ENCODE peak calls at places on chromosome 16, in six cellular contexts. C is neuronal stem cell, R is AG04450, F is upper lobe of right lung, X is RWPE1, O is stomach. E is an unnamed sample.

GRCh38 chr16:28475221-28475620 is 3.1 kb upstream of the NPIPB7 start:
- DNase-seq in C (no peak), R (no peak), F (no peak), X (no peak), O (no peak), E (no peak)

GRCh38 chr16:7513429-7513828 is 180.8 kb downstream of the RBFOX1 start:
- DNase-seq in C (no peak), R (no peak), F (no peak), X (no peak), O (no peak), E (no peak)

GRCh38 chr16:68284847-68285246 is 20.5 kb downstream of the SLC7A6 start:
- DNase-seq in C (no peak), R (no peak), F (no peak), X (no peak), O (no peak), E (no peak)

GRCh38 chr16:50425648-50426047 is 56.9 kb upstream of the BRD7 start:
- DNase-seq in C (no peak), R (no peak), F (no peak), X (no peak), O (no peak), E (no peak)

GRCh38 chr16:49754495-49755290 is 101.2 kb downstream of the ZNF423 start:
- DNase-seq in C (peak), R (no peak), F (no peak), X (no peak), O (no peak), E (no peak)

GRCh38 chr16:24838554-24839266 is 7.1 kb upstream of the SLC5A11 start:
- DNase-seq in C (no peak), R (no peak), F (no peak), X (no peak), O (no peak), E (no peak)

GRCh38 chr16:5580320-5580719 is 482.7 kb upstream of the EEF2KMT start:
- DNase-seq in C (no peak), R (no peak), F (no peak), X (no peak), O (no peak), E (no peak)

GRCh38 chr16:55393976-55394375 is 70.0 kb downstream of the IRX6 start:
- DNase-seq in C (no peak), R (no peak), F (no peak), X (no peak), O (no peak), E (no peak)

GRCh38 chr16:49617016-49617569 is 238.8 kb downstream of the ZNF423 start:
- DNase-seq in C (no peak), R (no peak), F (no peak), X (no peak), O (no peak), E (no peak)

GRCh38 chr16:50169555-50170096 is 16.5 kb downstream of the TENT4B start:
- DNase-seq in C (no peak), R (no peak), F (no peak), X (no peak), O (no peak), E (no peak)

GRCh38 chr16:78249056-78249455 is 149.6 kb downstream of the WWOX start:
- DNase-seq in C (no peak), R (no peak), F (peak), X (no peak), O (peak), E (no peak)

GRCh38 chr16:48180868-48181480 is 25.2 kb upstream of the ABCC12 start:
- DNase-seq in C (no peak), R (no peak), F (no peak), X (no peak), O (no peak), E (no peak)

GRCh38 chr16:563072-563644 is 3.0 kb downstream of the PRR35 start:
- DNase-seq in C (no peak), R (no peak), F (no peak), X (no peak), O (no peak), E (no peak)

GRCh38 chr16:63876096-63876495 is 1245.8 kb downstream of the CDH11 start:
- DNase-seq in C (no peak), R (no peak), F (no peak), X (no peak), O (no peak), E (no peak)

GRCh38 chr16:3152022-3152272 is 17.1 kb downstream of the ZNF213 start:
- DNase-seq in C (no peak), R (no peak), F (no peak), X (no peak), O (no peak), E (no peak)

GRCh38 chr16:23597003-23597756 is 1.1 kb upstream of the NDUFAB1 start:
- DNase-seq in C (no peak), R (no peak), F (no peak), X (no peak), O (no peak), E (no peak)

GRCh38 chr16:50386139-50386538 is 17.4 kb upstream of the BRD7 start:
- DNase-seq in C (no peak), R (no peak), F (no peak), X (no peak), O (no peak), E (no peak)

GRCh38 chr16:84059111-84059510 is 16.5 kb upstream of the SLC38A8 start:
- DNase-seq in C (no peak), R (no peak), F (no peak), X (no peak), O (no peak), E (no peak)

GRCh38 chr16:50438041-50438437 is 69.3 kb upstream of the BRD7 start:
- DNase-seq in C (no peak), R (no peak), F (no peak), X (no peak), O (no peak), E (no peak)

GRCh38 chr16:57316390-57317017 is 32.0 kb upstream of the PLLP start:
- DNase-seq in C (no peak), R (peak), F (no peak), X (peak), O (no peak), E (no peak)

GRCh38 chr16:872436-873242 is 72.1 kb upstream of the GNG13 start:
- DNase-seq in C (no peak), R (no peak), F (no peak), X (no peak), O (no peak), E (no peak)

GRCh38 chr16:56245197-56245596 is 53.9 kb downstream of the GNAO1 start:
- DNase-seq in C (no peak), R (no peak), F (no peak), X (peak), O (no peak), E (no peak)

GRCh38 chr16:10817963-10818941 is at the start of gene TVP23A:
- DNase-seq in C (peak), R (no peak), F (no peak), X (no peak), O (no peak), E (peak)

GRCh38 chr16:54934536-54935410 is 4.1 kb downstream of the IRX5 start:
- DNase-seq in C (peak), R (no peak), F (peak), X (no peak), O (no peak), E (no peak)

DNA sequence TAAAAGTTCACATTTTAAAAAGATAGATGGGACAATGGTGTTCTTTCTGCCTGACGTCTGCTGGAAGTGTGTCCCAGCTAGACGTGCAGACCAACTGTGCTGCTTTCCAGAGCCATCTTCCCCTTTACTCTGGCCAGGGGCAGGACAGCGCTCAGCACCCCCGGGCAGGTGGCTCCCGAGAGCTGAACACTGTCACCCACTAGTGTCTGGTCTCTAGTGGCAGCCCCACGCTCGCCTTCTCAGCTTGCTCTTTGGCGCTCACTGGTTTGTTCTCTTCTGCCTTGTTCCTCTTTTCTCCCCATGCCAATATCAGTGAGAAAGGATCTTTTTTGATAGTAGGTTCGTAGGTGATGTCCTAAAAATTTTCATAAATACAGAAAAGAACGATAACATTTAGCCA is 25.7 kb downstream of the ZC3H18 start:
- DNase-seq in C (no peak), R (no peak), F (no peak), X (no peak), O (no peak), E (no peak)
- H3K27ac ChIP-seq in C (no peak), R (no peak), F (no peak), X (no peak), O (no peak), E (peak)

GRCh38 chr16:85090873-85091521 is 21.3 kb downstream of the CIBAR2 start:
- DNase-seq in C (no peak), R (no peak), F (no peak), X (no peak), O (no peak), E (no peak)
- H3K27ac ChIP-seq in C (no peak), R (no peak), F (no peak), X (no peak), O (no peak), E (no peak)

GRCh38 chr16:89334050-89334449 is 116.5 kb downstream of the ZNF778 start:
- DNase-seq in C (no peak), R (no peak), F (no peak), X (no peak), O (no peak), E (no peak)
- H3K27ac ChIP-seq in C (no peak), R (peak), F (peak), X (peak), O (no peak), E (peak)

GRCh38 chr16:51876934-51877333 is 670.0 kb downstream of the TOX3 start:
- DNase-seq in C (no peak), R (peak), F (no peak), X (no peak), O (no peak), E (no peak)
- H3K27ac ChIP-seq in C (no peak), R (peak), F (no peak), X (no peak), O (no peak), E (no peak)

GRCh38 chr16:82628741-82629140 is 2.0 kb downstream of the CDH13 start:
- DNase-seq in C (no peak), R (no peak), F (no peak), X (no peak), O (no peak), E (no peak)
- H3K27ac ChIP-seq in C (no peak), R (peak), F (no peak), X (peak), O (no peak), E (no peak)

GRCh38 chr16:66065869-66066403 is 300.6 kb upstream of the CDH5 start:
- DNase-seq in C (no peak), R (no peak), F (no peak), X (no peak), O (no peak), E (no peak)

GRCh38 chr16:66070140-66070887 is 296.2 kb upstream of the CDH5 start:
- DNase-seq in C (no peak), R (peak), F (peak), X (no peak), O (peak), E (no peak)

GRCh38 chr16:66069576-66069975 is 296.9 kb upstream of the CDH5 start:
- DNase-seq in C (no peak), R (no peak), F (no peak), X (no peak), O (no peak), E (no peak)

GRCh38 chr16:66064811-66065530 is 301.5 kb upstream of the CDH5 start:
- DNase-seq in C (no peak), R (no peak), F (no peak), X (no peak), O (no peak), E (no peak)
- H3K27ac ChIP-seq in C (no peak), R (no peak), F (no peak), X (no peak), O (no peak), E (no peak)

GRCh38 chr16:66882702-66883101 is 2.4 kb downstream of the PDP2 start:
- DNase-seq in C (no peak), R (no peak), F (no peak), X (no peak), O (no peak), E (no peak)

GRCh38 chr16:66880288-66881013 is at the start of gene PDP2:
- DNase-seq in C (peak), R (peak), F (peak), X (peak), O (peak), E (peak)

GRCh38 chr16:66881560-66881959 is 1.2 kb downstream of the PDP2 start:
- DNase-seq in C (no peak), R (no peak), F (no peak), X (no peak), O (no peak), E (no peak)

GRCh38 chr16:66881964-66882508 is 1.7 kb downstream of the PDP2 start:
- DNase-seq in C (no peak), R (no peak), F (no peak), X (no peak), O (no peak), E (no peak)

GRCh38 chr16:66881014-66881417 is 701 bp downstream of the PDP2 start:
- DNase-seq in C (peak), R (no peak), F (no peak), X (no peak), O (no peak), E (no peak)
- H3K27ac ChIP-seq in C (no peak), R (no peak), F (peak), X (peak), O (peak), E (no peak)

DNA sequence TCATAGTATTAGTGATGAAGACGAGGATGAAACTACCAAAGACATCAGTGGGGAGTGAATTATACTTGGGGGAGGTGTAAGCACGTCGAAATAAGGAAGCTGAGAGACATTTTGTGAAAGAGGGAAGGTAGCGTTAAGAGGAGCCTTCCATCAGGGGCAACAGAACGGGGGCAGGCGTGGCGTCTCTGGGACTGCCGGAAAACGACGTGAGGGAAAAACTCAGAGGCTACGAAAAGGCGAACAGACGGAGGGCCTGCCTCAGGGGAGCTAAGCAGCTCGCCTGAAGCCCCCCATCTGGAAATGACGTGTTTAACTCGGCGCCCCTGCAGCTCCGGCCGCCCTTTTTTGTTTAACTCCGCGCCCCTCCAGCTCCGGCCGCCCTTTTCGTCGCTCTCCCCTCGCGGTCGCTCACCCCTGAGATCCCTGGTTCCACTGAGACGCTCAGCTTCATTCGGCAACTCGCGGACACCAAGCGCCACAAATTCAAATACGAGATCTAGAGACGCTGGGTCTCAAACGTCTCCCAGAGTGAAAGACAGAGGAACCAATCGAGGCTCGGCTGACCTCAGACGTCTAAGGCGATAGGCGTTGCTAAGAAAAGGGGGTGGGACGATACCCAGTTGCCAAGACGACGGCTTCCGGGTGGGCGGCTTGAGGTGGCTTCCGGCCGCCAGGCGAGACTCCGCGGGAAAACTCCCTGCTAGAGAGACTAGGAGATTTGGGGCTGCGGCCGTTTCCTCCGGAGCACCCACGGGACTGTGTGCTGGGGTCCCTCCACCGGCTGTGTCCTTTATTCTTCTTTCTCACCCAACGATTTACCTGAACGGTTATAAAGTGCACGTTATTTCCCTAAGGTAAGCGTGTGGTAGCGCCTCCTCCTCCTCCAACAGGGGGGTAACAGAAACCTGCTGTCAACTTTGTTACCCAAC is 383.2 kb downstream of the ZFHX3 start:
- DNase-seq in C (peak), R (peak), F (peak), X (peak), O (peak), E (peak)
- H3K27ac ChIP-seq in C (peak), R (peak), F (peak), X (peak), O (peak), E (no peak)

DNA sequence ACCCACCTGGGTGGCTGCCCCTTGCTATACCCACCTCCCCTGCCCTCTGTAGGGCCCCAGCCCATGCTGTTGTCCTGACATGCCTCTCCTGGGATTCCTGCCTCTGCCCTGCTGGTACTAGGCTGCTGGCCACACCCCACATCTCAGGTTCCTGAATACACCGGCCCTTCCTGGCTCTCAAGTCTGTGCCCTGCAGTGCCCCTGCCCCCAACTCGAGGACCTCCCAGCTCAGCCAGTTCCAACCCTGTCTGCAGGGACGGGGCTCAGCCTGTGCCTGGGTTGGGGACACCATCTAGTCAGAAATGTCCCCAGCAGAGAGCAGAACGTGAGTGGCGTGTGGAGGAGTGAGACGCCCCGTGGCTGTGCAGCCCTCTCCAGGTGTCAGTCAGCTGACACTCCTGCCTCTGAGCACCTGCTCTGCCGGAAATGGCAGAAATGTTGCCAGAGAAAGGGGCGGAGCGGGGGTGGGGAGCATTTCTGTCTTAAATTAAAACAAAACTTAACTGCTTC is 28.7 kb downstream of the ACSF3 start:
- DNase-seq in C (no peak), R (no peak), F (peak), X (peak), O (peak), E (peak)
- H3K27ac ChIP-seq in C (no peak), R (no peak), F (no peak), X (peak), O (peak), E (no peak)

E was measured in caudate nucleus.